ENCODE peak calls at places on chromosomes 6 and 20, in five cellular contexts. One of them, this sample, is unnamed.

GRCh38 chr20:16828666-16829305 is 80.6 kb downstream of the OTOR start:
- DNase-seq in neural progenitor cell: no peak
- DNase-seq in CD8-positive, alpha-beta T cell: no peak
- DNase-seq in AG10803: no peak
- DNase-seq in pancreas: no peak
- DNase-seq in this sample: no peak

GRCh38 chr6:166493427-166494100 is 92.9 kb downstream of the RAMACL start:
- DNase-seq in neural progenitor cell: no peak
- DNase-seq in CD8-positive, alpha-beta T cell: no peak
- DNase-seq in AG10803: no peak
- DNase-seq in pancreas: no peak
- DNase-seq in this sample: no peak

GRCh38 chr20:33685328-33686007 is 717 bp downstream of the E2F1 start:
- DNase-seq in neural progenitor cell: peak
- DNase-seq in CD8-positive, alpha-beta T cell: peak
- DNase-seq in AG10803: no peak
- DNase-seq in pancreas: no peak
- DNase-seq in this sample: no peak

GRCh38 chr6:56808871-56809359 is 146.0 kb upstream of the BEND6 start:
- DNase-seq in neural progenitor cell: no peak
- DNase-seq in CD8-positive, alpha-beta T cell: no peak
- DNase-seq in AG10803: peak
- DNase-seq in pancreas: no peak
- DNase-seq in this sample: peak

GRCh38 chr6:14799928-14800327 is 445.9 kb upstream of the JARID2 start:
- DNase-seq in neural progenitor cell: peak
- DNase-seq in CD8-positive, alpha-beta T cell: no peak
- DNase-seq in AG10803: peak
- DNase-seq in pancreas: peak
- DNase-seq in this sample: peak

GRCh38 chr20:63835031-63835858 is 4.2 kb upstream of the ZBTB46 start:
- DNase-seq in neural progenitor cell: peak
- DNase-seq in CD8-positive, alpha-beta T cell: no peak
- DNase-seq in AG10803: peak
- DNase-seq in pancreas: peak
- DNase-seq in this sample: peak

GRCh38 chr6:16473908-16474791 is 235.8 kb downstream of the GMPR start:
- DNase-seq in neural progenitor cell: no peak
- DNase-seq in CD8-positive, alpha-beta T cell: no peak
- DNase-seq in AG10803: no peak
- DNase-seq in pancreas: no peak
- DNase-seq in this sample: no peak

GRCh38 chr6:117138920-117139319 is 126.4 kb upstream of the VGLL2 start:
- DNase-seq in neural progenitor cell: no peak
- DNase-seq in CD8-positive, alpha-beta T cell: no peak
- DNase-seq in AG10803: no peak
- DNase-seq in pancreas: no peak
- DNase-seq in this sample: no peak

GRCh38 chr6:21085643-21086042 is 507.9 kb upstream of the SOX4 start:
- DNase-seq in neural progenitor cell: no peak
- DNase-seq in CD8-positive, alpha-beta T cell: no peak
- DNase-seq in AG10803: no peak
- DNase-seq in pancreas: no peak
- DNase-seq in this sample: no peak

GRCh38 chr6:139881728-139882211 is 507.3 kb upstream of the CITED2 start:
- DNase-seq in neural progenitor cell: peak
- DNase-seq in CD8-positive, alpha-beta T cell: no peak
- DNase-seq in AG10803: no peak
- DNase-seq in pancreas: peak
- DNase-seq in this sample: peak

GRCh38 chr6:14721103-14721758 is 524.6 kb upstream of the JARID2 start:
- DNase-seq in neural progenitor cell: no peak
- DNase-seq in CD8-positive, alpha-beta T cell: no peak
- DNase-seq in AG10803: peak
- DNase-seq in pancreas: no peak
- DNase-seq in this sample: peak

GRCh38 chr20:1526310-1526709 is 31.2 kb downstream of the SIRPD start:
- DNase-seq in neural progenitor cell: no peak
- DNase-seq in CD8-positive, alpha-beta T cell: no peak
- DNase-seq in AG10803: no peak
- DNase-seq in pancreas: no peak
- DNase-seq in this sample: no peak

GRCh38 chr20:4435671-4436070 is 286.0 kb upstream of the PRND start:
- DNase-seq in neural progenitor cell: no peak
- DNase-seq in CD8-positive, alpha-beta T cell: no peak
- DNase-seq in AG10803: no peak
- DNase-seq in pancreas: no peak
- DNase-seq in this sample: no peak

GRCh38 chr6:90428514-90428913 is 131.9 kb upstream of the BACH2 start:
- DNase-seq in neural progenitor cell: no peak
- DNase-seq in CD8-positive, alpha-beta T cell: no peak
- DNase-seq in AG10803: no peak
- DNase-seq in pancreas: no peak
- DNase-seq in this sample: no peak

GRCh38 chr6:43509984-43510826 is at the start of gene LRRC73:
- DNase-seq in neural progenitor cell: peak
- DNase-seq in CD8-positive, alpha-beta T cell: peak
- DNase-seq in AG10803: peak
- DNase-seq in pancreas: peak
- DNase-seq in this sample: peak

GRCh38 chr20:37519508-37520416 is 1.3 kb upstream of the NNAT start:
- DNase-seq in neural progenitor cell: peak
- DNase-seq in CD8-positive, alpha-beta T cell: no peak
- DNase-seq in AG10803: no peak
- DNase-seq in pancreas: no peak
- DNase-seq in this sample: no peak

GRCh38 chr20:53891306-53891894 is 179.0 kb downstream of the BCAS1 start:
- DNase-seq in neural progenitor cell: no peak
- DNase-seq in CD8-positive, alpha-beta T cell: no peak
- DNase-seq in AG10803: peak
- DNase-seq in pancreas: no peak
- DNase-seq in this sample: no peak

GRCh38 chr6:157613011-157613522 is 210.0 kb upstream of the SNX9 start:
- DNase-seq in neural progenitor cell: no peak
- DNase-seq in CD8-positive, alpha-beta T cell: no peak
- DNase-seq in AG10803: peak
- DNase-seq in pancreas: no peak
- DNase-seq in this sample: peak

GRCh38 chr20:10433623-10434466 is at the start of gene MKKS:
- DNase-seq in neural progenitor cell: peak
- DNase-seq in CD8-positive, alpha-beta T cell: peak
- DNase-seq in AG10803: peak
- DNase-seq in pancreas: peak
- DNase-seq in this sample: peak

GRCh38 chr6:53119349-53119748 is 29.3 kb downstream of the GCM1 start:
- DNase-seq in neural progenitor cell: no peak
- DNase-seq in CD8-positive, alpha-beta T cell: no peak
- DNase-seq in AG10803: peak
- DNase-seq in pancreas: no peak
- DNase-seq in this sample: no peak

GRCh38 chr6:151154418-151154817 is 85.3 kb upstream of the AKAP12 start:
- DNase-seq in neural progenitor cell: no peak
- DNase-seq in CD8-positive, alpha-beta T cell: no peak
- DNase-seq in AG10803: no peak
- DNase-seq in pancreas: peak
- DNase-seq in this sample: peak

GRCh38 chr6:99522531-99522930 is 7.3 kb upstream of the USP45 start:
- DNase-seq in neural progenitor cell: no peak
- DNase-seq in CD8-positive, alpha-beta T cell: no peak
- DNase-seq in AG10803: peak
- DNase-seq in pancreas: no peak
- DNase-seq in this sample: peak

GRCh38 chr6:95364016-95364604 is 213.2 kb upstream of the MANEA start:
- DNase-seq in neural progenitor cell: peak
- DNase-seq in CD8-positive, alpha-beta T cell: no peak
- DNase-seq in AG10803: peak
- DNase-seq in pancreas: no peak
- DNase-seq in this sample: peak

GRCh38 chr6:163490826-163491577 is 76.5 kb downstream of the QKI start:
- DNase-seq in neural progenitor cell: peak
- DNase-seq in CD8-positive, alpha-beta T cell: no peak
- DNase-seq in AG10803: peak
- DNase-seq in pancreas: peak
- DNase-seq in this sample: peak

DNA sequence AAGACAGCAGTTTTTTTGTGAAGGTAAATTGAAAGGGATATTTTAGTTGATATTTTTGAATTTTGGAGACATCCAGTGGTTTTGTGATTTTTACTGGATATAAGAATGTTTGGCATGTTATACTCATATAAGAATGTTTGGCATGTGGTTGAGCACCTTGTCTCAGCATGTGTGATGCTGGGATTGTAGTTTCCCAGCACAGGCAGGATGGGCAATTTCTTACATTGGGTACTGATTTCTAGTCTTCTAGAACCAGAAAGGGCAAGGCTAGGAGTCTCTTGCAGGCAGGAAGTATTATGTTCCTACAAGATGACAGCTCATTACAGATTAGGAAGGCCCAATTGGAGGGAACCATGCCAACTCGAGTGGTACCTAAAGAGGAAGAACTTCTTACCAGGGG is 377.7 kb downstream of the UTRN start:
- DNase-seq in neural progenitor cell: no peak
- DNase-seq in CD8-positive, alpha-beta T cell: no peak
- DNase-seq in AG10803: peak
- DNase-seq in pancreas: no peak
- DNase-seq in this sample: no peak
- H3K4me3 ChIP-seq in neural progenitor cell: no peak
- H3K4me3 ChIP-seq in CD8-positive, alpha-beta T cell: no peak
- H3K4me3 ChIP-seq in AG10803: no peak
- H3K4me3 ChIP-seq in pancreas: no peak
- H3K4me3 ChIP-seq in this sample: no peak

DNA sequence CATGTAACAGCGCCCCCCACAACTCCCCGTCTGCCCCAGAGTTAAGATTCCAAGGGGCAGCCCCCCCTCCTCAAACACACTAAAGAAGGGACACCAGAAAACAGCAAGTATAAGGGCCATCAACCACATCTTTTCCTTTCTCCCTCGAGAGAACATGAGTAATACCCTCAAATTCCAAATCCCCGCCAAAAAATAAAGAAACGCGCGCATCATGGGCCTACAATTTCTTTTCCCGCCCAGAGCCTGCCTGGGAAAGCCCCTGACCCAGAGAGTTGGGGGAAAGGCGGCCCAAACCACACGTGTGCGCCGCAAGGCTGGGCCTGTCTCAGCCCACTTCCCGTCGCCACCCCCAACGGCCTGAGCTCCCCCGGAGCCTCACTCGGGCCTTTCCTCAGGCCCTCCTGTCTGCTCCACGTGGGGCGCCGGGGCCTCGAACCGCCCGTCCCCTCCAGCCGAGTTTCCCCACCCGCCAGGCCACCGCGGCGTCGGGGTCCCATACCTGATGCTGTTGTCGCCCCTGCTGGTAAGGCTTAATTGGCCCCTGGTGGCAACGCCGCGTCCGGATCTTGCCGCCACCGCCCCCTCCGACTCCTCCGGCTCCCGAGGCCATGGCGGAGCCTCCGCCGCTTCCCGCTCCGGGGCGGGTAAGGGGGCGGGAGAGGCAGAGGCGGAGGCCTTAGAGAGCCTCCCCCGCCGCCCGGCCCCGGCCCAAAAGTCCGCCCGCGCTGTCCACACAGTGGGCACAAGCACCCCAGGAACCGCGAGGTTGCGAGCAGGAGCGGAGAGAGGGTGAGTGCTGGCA is 746 bp downstream of the NUP153 start:
- DNase-seq in neural progenitor cell: peak
- DNase-seq in CD8-positive, alpha-beta T cell: peak
- DNase-seq in AG10803: peak
- DNase-seq in pancreas: peak
- DNase-seq in this sample: peak
- TF ChIP-seq CTCF in neural progenitor cell: peak
- TF ChIP-seq CTCF in CD8-positive, alpha-beta T cell: no peak
- TF ChIP-seq CTCF in AG10803: peak
- TF ChIP-seq CTCF in pancreas: no peak
- TF ChIP-seq CTCF in this sample: no peak

DNA sequence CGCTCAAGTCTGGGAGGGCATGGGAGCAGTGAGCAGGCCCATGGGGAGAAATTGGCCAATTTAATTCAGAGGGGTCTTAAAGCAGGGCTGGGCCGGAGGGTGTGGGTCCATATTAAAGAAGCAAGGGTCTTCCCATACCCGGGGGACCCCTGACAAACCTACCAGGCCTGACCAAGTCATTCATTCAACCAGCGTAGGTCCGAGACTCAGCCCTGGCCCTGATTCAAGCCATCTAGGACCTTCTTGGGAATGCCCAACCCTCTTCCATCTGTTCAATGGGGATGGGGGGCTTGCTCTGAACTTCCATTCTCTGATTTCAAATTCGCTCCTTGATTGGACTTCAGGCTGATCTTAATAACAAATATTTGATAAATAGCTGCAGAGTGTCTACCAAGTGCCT is 7.3 kb downstream of the ADIG start:
- DNase-seq in neural progenitor cell: no peak
- DNase-seq in CD8-positive, alpha-beta T cell: no peak
- DNase-seq in AG10803: no peak
- DNase-seq in pancreas: no peak
- DNase-seq in this sample: no peak
- H3K4me3 ChIP-seq in neural progenitor cell: no peak
- H3K4me3 ChIP-seq in CD8-positive, alpha-beta T cell: no peak
- H3K4me3 ChIP-seq in AG10803: no peak
- H3K4me3 ChIP-seq in pancreas: no peak
- H3K4me3 ChIP-seq in this sample: no peak

DNA sequence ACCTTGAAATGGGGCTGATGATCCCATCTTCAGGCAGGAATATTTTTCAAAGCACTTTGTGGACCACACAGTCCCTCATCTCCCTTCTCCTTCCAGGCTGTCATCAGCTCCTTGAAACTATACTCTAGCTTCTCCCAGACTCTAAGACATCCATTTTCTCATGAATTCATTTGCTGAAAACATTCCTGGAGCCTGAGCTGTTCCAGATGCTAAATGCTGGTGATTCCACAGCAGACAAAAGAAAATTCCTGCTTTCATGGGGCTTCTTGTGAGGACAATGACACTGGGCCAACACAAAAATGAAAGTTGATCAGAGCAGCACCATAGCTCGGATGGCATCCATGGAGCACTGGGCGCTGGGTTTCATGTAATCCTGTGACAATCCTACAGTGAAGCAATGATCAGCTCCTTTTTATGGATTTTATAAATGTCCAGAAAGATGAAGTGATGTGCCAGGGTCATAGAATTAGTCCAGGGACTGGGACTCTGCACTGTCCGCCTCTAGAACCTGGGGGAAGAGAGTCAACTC is 47.4 kb upstream of the STX16 start:
- DNase-seq in neural progenitor cell: no peak
- DNase-seq in CD8-positive, alpha-beta T cell: no peak
- DNase-seq in AG10803: peak
- DNase-seq in pancreas: no peak
- DNase-seq in this sample: peak
- TF ChIP-seq CTCF in neural progenitor cell: no peak
- TF ChIP-seq CTCF in CD8-positive, alpha-beta T cell: no peak
- TF ChIP-seq CTCF in AG10803: no peak
- TF ChIP-seq CTCF in pancreas: no peak
- TF ChIP-seq CTCF in this sample: no peak

This sample was measured in cardiac fibroblast.